ENCODE peak calls at places on chromosome 14, in eight cellular contexts. O is amniotic stem cell; W is CD4-positive, alpha-beta memory T cell; G is stimulated activated naive CD4-positive, alpha-beta T cell; V is neural crest cell; C is SW 1271; Q is fibroblast of gingiva; P is T1000. X is an unnamed sample.

GRCh38 chr14:52003324-52003723 is 14.0 kb downstream of the RTRAF start:
- DNase-seq in C (no peak), P (no peak), O (no peak), V (no peak), Q (peak), W (no peak), G (no peak), X (peak)

GRCh38 chr14:54253195-54253947 is 143.4 kb upstream of the CDKN3 start:
- DNase-seq in W (no peak), G (no peak), Q (peak), O (peak), V (no peak), P (peak), C (peak), X (peak)

GRCh38 chr14:76955575-76956252 is 72.8 kb downstream of the IRF2BPL start:
- DNase-seq in O (no peak), G (peak), C (peak), W (peak), V (no peak), P (no peak), Q (peak), X (no peak)

GRCh38 chr14:40417777-40418401 is 985.7 kb upstream of the FBXO33 start:
- DNase-seq in Q (no peak), P (no peak), G (no peak), V (peak), W (no peak), O (no peak), C (peak), X (no peak)

GRCh38 chr14:94977016-94977415 is 180.3 kb downstream of the DICER1 start:
- DNase-seq in C (no peak), G (no peak), O (no peak), W (no peak), V (no peak), P (no peak), Q (no peak), X (no peak)

GRCh38 chr14:102264355-102264754 is 40.6 kb downstream of the MOK start:
- DNase-seq in P (no peak), G (no peak), W (no peak), Q (no peak), C (no peak), O (no peak), V (no peak), X (no peak)

GRCh38 chr14:101899263-101899662 is 65.1 kb upstream of the DYNC1H1 start:
- DNase-seq in O (no peak), W (no peak), V (no peak), P (no peak), Q (no peak), C (no peak), G (no peak), X (no peak)

GRCh38 chr14:97219356-97220017 is 422.3 kb downstream of the VRK1 start:
- DNase-seq in P (no peak), G (peak), Q (no peak), C (no peak), W (peak), O (no peak), V (no peak), X (no peak)

GRCh38 chr14:79548836-79549235 is 662.5 kb downstream of the DIO2 start:
- DNase-seq in O (no peak), Q (no peak), G (no peak), W (no peak), C (no peak), P (no peak), V (no peak), X (no peak)

GRCh38 chr14:68249534-68250517 is 430.2 kb downstream of the RAD51B start:
- DNase-seq in G (no peak), P (no peak), O (peak), Q (peak), W (no peak), C (no peak), V (no peak), X (peak)

GRCh38 chr14:104802913-104803184 is 1.9 kb downstream of the ZBTB42 start:
- DNase-seq in V (no peak), P (no peak), Q (no peak), G (no peak), W (no peak), C (no peak), O (no peak), X (no peak)

GRCh38 chr14:37081220-37081619 is 91.2 kb downstream of the SLC25A21 start:
- DNase-seq in G (no peak), O (no peak), C (no peak), Q (peak), V (no peak), P (no peak), W (no peak), X (no peak)

GRCh38 chr14:100674897-100675618 is 51.6 kb upstream of the DLK1 start:
- DNase-seq in P (no peak), Q (no peak), W (no peak), O (no peak), V (no peak), G (no peak), C (no peak), X (no peak)

GRCh38 chr14:63297387-63297786 is 21.3 kb downstream of the GPHB5 start:
- DNase-seq in W (no peak), Q (no peak), P (no peak), V (no peak), G (no peak), O (no peak), C (no peak), X (no peak)

GRCh38 chr14:38777401-38777800 is 325.6 kb downstream of the SEC23A start:
- DNase-seq in Q (no peak), G (no peak), W (no peak), C (no peak), V (no peak), P (no peak), O (no peak), X (no peak)

GRCh38 chr14:104334812-104335161 is 196.4 kb downstream of the KIF26A start:
- DNase-seq in G (no peak), P (no peak), C (no peak), O (no peak), V (no peak), W (no peak), Q (no peak), X (no peak)

GRCh38 chr14:54600685-54601084 is 33.8 kb downstream of the SAMD4A start:
- DNase-seq in V (no peak), P (no peak), Q (no peak), W (no peak), C (no peak), O (peak), G (no peak), X (no peak)

GRCh38 chr14:94893411-94894160 is 123.7 kb upstream of the GSC start:
- DNase-seq in Q (no peak), W (no peak), P (no peak), C (no peak), V (no peak), O (no peak), G (no peak), X (no peak)

GRCh38 chr14:88775532-88775931 is 17.2 kb downstream of the EML5 start:
- DNase-seq in Q (no peak), P (no peak), V (no peak), W (no peak), G (no peak), O (no peak), C (no peak), X (no peak)

GRCh38 chr14:61381589-61381988 is 60.2 kb downstream of the PRKCH start:
- DNase-seq in P (peak), G (no peak), V (no peak), Q (no peak), O (no peak), C (no peak), W (no peak), X (no peak)

GRCh38 chr14:73810478-73811163 is 41.0 kb upstream of the PTGR2 start:
- DNase-seq in O (no peak), C (no peak), G (no peak), Q (no peak), W (no peak), V (no peak), P (no peak), X (no peak)

GRCh38 chr14:69931960-69932359 is 52.7 kb downstream of the SMOC1 start:
- DNase-seq in W (no peak), O (no peak), V (no peak), C (no peak), G (no peak), Q (no peak), P (no peak), X (no peak)

GRCh38 chr14:54708982-54709381 is 142.1 kb downstream of the SAMD4A start:
- DNase-seq in G (no peak), P (no peak), C (no peak), Q (no peak), W (no peak), O (no peak), V (no peak), X (no peak)

GRCh38 chr14:101734241-101734847 is 27.2 kb upstream of the PPP2R5C start:
- DNase-seq in V (no peak), P (no peak), C (no peak), G (no peak), O (no peak), W (no peak), Q (no peak), X (no peak)

X was measured in fibroblast of the conjunctiva.